ENCODE peak calls at places on chromosomes 1 and 21, in five cellular contexts. D is stimulated activated CD4-positive, alpha-beta T cell treated with anti-CD3 and anti-CD28 coated beads, TNF-alpha, amount 100 ng/mL, for 1 hour; R is AG09309; N is neural progenitor cell; S is iPS-NIHi11. J is an unnamed sample.

GRCh38 chr1:110119843-110120242 is 7.6 kb downstream of the UBL4B start:
- DNase-seq in D (no peak), R (no peak), N (no peak), S (no peak), J (no peak)

GRCh38 chr1:1272341-1273151 is 1.1 kb downstream of the UBE2J2 start:
- DNase-seq in D (no peak), R (no peak), N (no peak), S (no peak), J (no peak)

GRCh38 chr1:3387401-3387800 is 67.1 kb upstream of the ARHGEF16 start:
- DNase-seq in D (no peak), R (no peak), N (no peak), S (no peak), J (no peak)

GRCh38 chr1:54545916-54546635 is 2.0 kb upstream of the ACOT11 start:
- DNase-seq in D (no peak), R (no peak), N (no peak), S (no peak), J (no peak)

GRCh38 chr1:2602866-2603520 is 16.4 kb downstream of the PRXL2B start:
- DNase-seq in D (no peak), R (no peak), N (no peak), S (no peak), J (no peak)

GRCh38 chr1:63833346-63834065 is 59.7 kb downstream of the ROR1 start:
- DNase-seq in D (no peak), R (no peak), N (no peak), S (no peak), J (no peak)

GRCh38 chr1:151942882-151943281 is 33.6 kb upstream of the THEM4 start:
- DNase-seq in D (no peak), R (no peak), N (no peak), S (no peak), J (no peak)

GRCh38 chr1:174230399-174230798 is 71.1 kb downstream of the RABGAP1L start:
- DNase-seq in D (no peak), R (no peak), N (no peak), S (no peak), J (no peak)

GRCh38 chr1:151837841-151838490 is 1.7 kb downstream of the C2CD4D start:
- DNase-seq in D (no peak), R (no peak), N (peak), S (peak), J (no peak)

GRCh38 chr1:59223943-59224639 is 72.8 kb upstream of the FGGY start:
- DNase-seq in D (no peak), R (no peak), N (no peak), S (no peak), J (no peak)

GRCh38 chr1:208043690-208044089 is 132.8 kb upstream of the CD34 start:
- DNase-seq in D (no peak), R (no peak), N (no peak), S (no peak), J (no peak)

GRCh38 chr1:200411406-200412257 is 1.8 kb upstream of the ZNF281 start:
- DNase-seq in D (no peak), R (no peak), N (peak), S (peak), J (no peak)

GRCh38 chr1:109185990-109186703 is 27.6 kb upstream of the SARS1 start:
- DNase-seq in D (no peak), R (no peak), N (no peak), S (peak), J (no peak)

GRCh38 chr21:46253610-46254124 is 25.1 kb upstream of the LSS start:
- DNase-seq in D (no peak), R (no peak), N (no peak), S (no peak), J (no peak)

GRCh38 chr1:219189021-219189824 is 15.5 kb downstream of the LYPLAL1 start:
- DNase-seq in D (no peak), R (peak), N (no peak), S (no peak), J (no peak)

GRCh38 chr1:169882039-169882511 is 11.6 kb downstream of the SCYL3 start:
- DNase-seq in D (no peak), R (no peak), N (no peak), S (no peak), J (no peak)

GRCh38 chr1:17909634-17910033 is 154.5 kb downstream of the ACTL8 start:
- DNase-seq in D (no peak), R (no peak), N (peak), S (peak), J (no peak)

GRCh38 chr1:52007228-52008073 is 17.0 kb upstream of the RAB3B start:
- DNase-seq in D (no peak), R (no peak), N (no peak), S (no peak), J (no peak)

GRCh38 chr1:39001516-39002389 is 10.7 kb downstream of the AKIRIN1 start:
- DNase-seq in D (no peak), R (no peak), N (no peak), S (peak), J (no peak)

GRCh38 chr1:177897601-177898376 is 72.1 kb downstream of the SEC16B start:
- DNase-seq in D (no peak), R (no peak), N (no peak), S (no peak), J (no peak)

GRCh38 chr1:15107052-15107687 is 46.4 kb upstream of the TMEM51 start:
- DNase-seq in D (no peak), R (no peak), N (no peak), S (no peak), J (no peak)

GRCh38 chr1:30929135-30929889 is 20.8 kb upstream of the SDC3 start:
- DNase-seq in D (peak), R (no peak), N (peak), S (peak), J (no peak)

GRCh38 chr1:29706936-29707335 is 470.6 kb downstream of the PTPRU start:
- DNase-seq in D (no peak), R (no peak), N (peak), S (peak), J (no peak)

GRCh38 chr1:11157394-11157793 is 31.8 kb upstream of the ANGPTL7 start:
- DNase-seq in D (no peak), R (no peak), N (no peak), S (no peak), J (no peak)